ENCODE peak calls at places on chromosomes 11 and 22, in seven cellular contexts. N is Right ventricle myocardium inferior, S is nephron progenitor cell, A is ACHN, T is fibroblast of the aortic adventitia, R is left lung, P is anterior cingulate cortex. M is an unnamed sample.

GRCh38 chr11:6269994-6270393 is 10.4 kb downstream of the CCKBR start:
- DNase-seq in N (no peak), S (no peak), A (no peak), T (no peak), R (no peak), P (no peak), M (no peak)

GRCh38 chr11:114233755-114234154 is 62.4 kb upstream of the NNMT start:
- DNase-seq in N (no peak), S (no peak), A (no peak), T (no peak), R (no peak), P (no peak), M (no peak)

GRCh38 chr22:29727248-29727551 is 7.4 kb downstream of the CABP7 start:
- DNase-seq in N (peak), S (peak), A (no peak), T (peak), R (no peak), P (no peak), M (peak)

GRCh38 chr11:20448838-20449237 is 61.3 kb downstream of the PRMT3 start:
- DNase-seq in N (no peak), S (no peak), A (no peak), T (no peak), R (no peak), P (no peak), M (no peak)

GRCh38 chr22:46224044-46224746 is 25.9 kb downstream of the CDPF1 start:
- DNase-seq in N (no peak), S (no peak), A (no peak), T (no peak), R (no peak), P (no peak), M (no peak)

GRCh38 chr11:117037952-117038350 is 60.3 kb downstream of the SIK3 start:
- DNase-seq in N (no peak), S (no peak), A (no peak), T (no peak), R (no peak), P (no peak), M (no peak)

GRCh38 chr11:133134561-133135173 is 397.6 kb downstream of the OPCML start:
- DNase-seq in N (no peak), S (peak), A (peak), T (no peak), R (peak), P (peak), M (peak)

GRCh38 chr11:34356576-34356917 is 1.3 kb downstream of the ABTB2 start:
- DNase-seq in N (peak), S (no peak), A (peak), T (peak), R (no peak), P (no peak), M (peak)

GRCh38 chr11:127943763-127944162 is 643.6 kb downstream of the ETS1 start:
- DNase-seq in N (no peak), S (no peak), A (no peak), T (no peak), R (no peak), P (no peak), M (peak)

M was measured in kidney tubule cell.